ENCODE peak calls at places on chromosomes 3 and 15, in ten cellular contexts. X is naive thymus-derived CD4-positive, alpha-beta T cell; S is fibroblast of lung; G is SK-N-SH; V is esophagus muscularis mucosa; I is spleen; B is DND-41; U is CD4-positive, alpha-beta memory T cell; F is HCT116; W is IMR-90. H is an unnamed sample. For H3K4me1, the result is how much of the 10 kb centered on the place peaks cover.

GRCh38 chr3:138114988-138115971 is at the start of gene DZIP1L:
- DNase-seq in X (no peak), S (peak), G (peak), V (no peak), I (peak), B (no peak), U (peak), F (peak), W (peak), H (peak)

GRCh38 chr15:48796930-48797329 is 13.9 kb downstream of the CEP152 start:
- DNase-seq in X (no peak), S (peak), G (no peak), V (no peak), I (no peak), B (no peak), U (no peak), F (no peak), W (peak), H (no peak)

GRCh38 chr15:32877620-32878019 is 159.8 kb downstream of the GREM1 start:
- DNase-seq in X (no peak), S (peak), G (no peak), V (no peak), I (no peak), B (no peak), U (no peak), F (no peak), W (no peak), H (no peak)

GRCh38 chr15:99251436-99251821 is at the start of gene LRRC28:
- DNase-seq in X (no peak), S (no peak), G (no peak), V (no peak), I (no peak), B (no peak), U (no peak), F (no peak), W (no peak), H (no peak)

GRCh38 chr3:172148269-172148668 is 108.9 kb downstream of the FNDC3B start:
- DNase-seq in X (no peak), S (peak), G (no peak), V (no peak), I (no peak), B (no peak), U (no peak), F (no peak), W (peak), H (no peak)

GRCh38 chr3:131535596-131535995 is 32.8 kb upstream of the MRPL3 start:
- DNase-seq in X (no peak), S (peak), G (no peak), V (no peak), I (no peak), B (no peak), U (no peak), F (no peak), W (peak), H (no peak)

GRCh38 chr3:39098473-39099000 is 8.9 kb downstream of the GORASP1 start:
- DNase-seq in X (no peak), S (no peak), G (no peak), V (peak), I (no peak), B (no peak), U (no peak), F (no peak), W (no peak), H (no peak)

GRCh38 chr3:28033059-28033784 is 208.2 kb upstream of the CMC1 start:
- DNase-seq in X (no peak), S (no peak), G (no peak), V (no peak), I (no peak), B (peak), U (no peak), F (no peak), W (no peak), H (no peak)

GRCh38 chr3:71057526-71057894 is 526.0 kb downstream of the FOXP1 start:
- DNase-seq in X (no peak), S (no peak), G (no peak), V (peak), I (no peak), B (no peak), U (no peak), F (no peak), W (peak), H (no peak)

GRCh38 chr3:175057406-175057805 is 198.3 kb downstream of the NAALADL2 start:
- DNase-seq in X (no peak), S (no peak), G (no peak), V (no peak), I (no peak), B (no peak), U (no peak), F (no peak), W (no peak), H (no peak)

GRCh38 chr3:141051641-141052569 is 758 bp downstream of the SPSB4 start:
- DNase-seq in X (no peak), S (peak), G (peak), V (peak), I (no peak), B (peak), U (no peak), F (no peak), W (peak), H (no peak)

GRCh38 chr15:56918907-56919707 is 663 bp downstream of the TCF12 start:
- DNase-seq in X (peak), S (peak), G (peak), V (no peak), I (peak), B (peak), U (peak), F (no peak), W (peak), H (peak)

GRCh38 chr15:56915888-56916287 is 2.6 kb upstream of the TCF12 start:
- DNase-seq in X (no peak), S (no peak), G (no peak), V (no peak), I (no peak), B (no peak), U (no peak), F (no peak), W (no peak), H (no peak)

GRCh38 chr15:56917652-56918045 is 795 bp upstream of the TCF12 start:
- DNase-seq in X (peak), S (no peak), G (no peak), V (no peak), I (no peak), B (peak), U (no peak), F (no peak), W (no peak), H (no peak)

GRCh38 chr15:56918046-56918906 is at the start of gene TCF12:
- DNase-seq in X (peak), S (peak), G (peak), V (peak), I (peak), B (peak), U (peak), F (peak), W (peak), H (peak)

DNA sequence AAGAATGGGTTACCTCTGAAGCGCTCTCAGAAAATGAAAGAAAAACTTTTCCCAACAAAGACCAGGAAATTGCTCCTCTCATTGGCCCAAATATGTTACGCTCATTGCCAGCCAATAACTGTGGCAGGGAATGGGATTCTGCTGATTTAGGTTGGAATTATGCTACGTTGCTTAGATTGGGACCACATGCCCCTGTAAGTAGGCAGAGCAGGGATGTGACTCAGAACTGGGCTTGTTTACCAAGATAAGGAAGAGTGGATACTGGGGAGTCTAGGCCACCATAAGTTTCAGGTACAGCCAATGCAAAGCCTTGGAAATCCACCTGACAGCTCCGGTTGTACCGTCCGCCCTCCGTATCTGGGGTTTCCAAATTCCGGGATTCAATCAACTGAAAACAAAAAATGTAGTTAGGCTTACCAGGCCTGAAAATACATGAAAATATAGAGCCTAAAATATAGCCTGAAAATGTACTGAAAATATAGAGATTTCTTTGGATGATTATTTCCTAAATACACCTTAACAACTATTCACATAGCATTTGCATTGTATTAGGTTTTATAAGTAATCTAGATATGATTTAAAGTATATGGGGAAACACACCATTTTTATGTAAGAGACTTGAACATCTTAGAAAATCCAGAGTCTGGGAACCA is 1.5 kb upstream of the TCF12 start:
- DNase-seq in X (no peak), S (peak), G (no peak), V (no peak), I (no peak), B (no peak), U (no peak), F (no peak), W (no peak), H (no peak)
- H3K4me1 ChIP-seq in X (under half), S (under half), G (under half), V (under half), I (under half), B (under half), U (under half), F (under half), W (under half), H (under half)

DNA sequence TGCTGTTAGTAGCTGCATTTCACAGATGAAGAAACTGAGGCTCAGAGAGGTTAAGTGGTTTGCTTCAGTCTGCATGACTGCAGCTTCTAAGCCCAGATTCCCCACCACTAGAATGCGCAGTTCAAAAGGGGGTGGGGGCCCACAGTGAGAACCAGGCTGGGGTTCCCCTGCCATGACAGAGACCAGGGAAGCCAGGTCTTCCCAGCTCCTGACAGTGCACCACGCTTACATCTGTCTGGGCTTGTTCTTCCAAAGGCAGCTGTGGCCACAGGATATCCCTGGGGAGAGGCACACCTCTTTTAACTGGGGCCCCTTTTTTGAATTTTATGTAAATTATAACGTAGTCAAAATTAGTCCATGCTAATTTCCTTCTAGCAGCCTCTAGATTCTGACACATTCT is 5.3 kb downstream of the PLEKHO2 start:
- DNase-seq in X (no peak), S (no peak), G (no peak), V (no peak), I (no peak), B (no peak), U (no peak), F (no peak), W (no peak), H (no peak)
- H3K4me1 ChIP-seq in X (under half), S (under half), G (under half), V (half or more), I (half or more), B (under half), U (half or more), F (under half), W (under half), H (under half)

DNA sequence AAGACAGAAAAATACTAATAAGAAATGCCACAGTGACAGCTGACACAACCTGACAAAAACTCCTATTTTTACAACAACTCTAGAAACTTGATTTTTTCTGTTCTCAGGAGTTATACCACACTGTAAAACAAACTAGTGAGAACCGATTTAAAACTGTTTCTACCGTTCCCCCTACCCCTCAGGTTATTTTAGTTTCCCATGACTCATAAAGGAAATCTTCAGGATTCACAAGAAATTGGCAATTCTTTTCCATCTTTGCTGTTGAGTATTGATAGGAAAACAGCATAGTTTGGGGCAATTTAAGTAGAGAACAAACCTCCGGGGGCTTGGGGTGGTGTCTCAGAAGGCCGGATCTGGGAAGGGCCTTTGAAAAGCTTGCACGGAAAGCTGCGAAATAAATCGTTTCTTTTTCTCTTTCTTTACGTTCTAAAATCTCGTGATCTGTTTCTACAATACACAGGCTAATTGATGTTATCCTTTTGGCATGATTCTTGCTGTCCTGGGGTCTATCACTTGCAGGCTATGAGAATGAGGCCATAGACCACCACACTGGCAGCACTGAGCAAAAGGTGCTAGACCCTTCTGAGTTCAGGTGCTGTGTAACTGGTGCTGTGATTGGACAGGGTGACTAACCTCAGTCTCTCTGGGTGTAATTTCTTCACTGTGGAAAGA is 89.3 kb downstream of the LPP start:
- DNase-seq in X (no peak), S (no peak), G (no peak), V (no peak), I (no peak), B (no peak), U (no peak), F (no peak), W (peak), H (no peak)
- H3K4me1 ChIP-seq in X (under half), S (under half), G (under half), V (half or more), I (under half), B (under half), U (under half), F (under half), W (under half), H (under half)

GRCh38 chr15:31027948-31028586 is 36.6 kb upstream of the MTMR10 start:
- DNase-seq in X (no peak), S (no peak), G (peak), V (no peak), I (no peak), B (no peak), U (no peak), F (no peak), W (no peak), H (no peak)
- H3K4me1 ChIP-seq in X (under half), S (under half), G (under half), V (under half), I (under half), B (under half), U (under half), F (under half), W (under half), H (under half)

GRCh38 chr15:94086360-94086759 is 145.0 kb upstream of the MCTP2 start:
- DNase-seq in X (no peak), S (peak), G (no peak), V (no peak), I (no peak), B (no peak), U (no peak), F (no peak), W (peak), H (no peak)
- H3K4me1 ChIP-seq in X (under half), S (under half), G (under half), V (half or more), I (under half), B (under half), U (under half), F (under half), W (under half), H (under half)

DNA sequence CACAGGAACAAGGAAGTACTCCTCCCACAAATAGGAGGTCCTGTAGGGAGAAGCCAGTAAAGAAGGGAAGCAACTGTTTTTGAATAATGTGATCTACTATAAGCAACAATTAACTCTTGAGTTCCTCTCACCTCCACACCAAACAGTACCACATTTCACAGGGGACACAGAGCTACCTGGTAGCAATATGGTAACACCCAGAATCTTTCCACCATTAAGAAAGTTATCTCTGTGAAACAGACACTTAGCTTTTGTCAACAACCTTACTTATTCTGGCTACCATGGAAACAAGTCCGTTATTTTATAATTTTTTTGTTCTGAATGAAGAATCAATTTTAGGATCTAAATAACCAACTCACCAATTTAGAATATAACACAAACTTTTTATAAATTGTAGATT is 49.5 kb downstream of the TBL1XR1 start:
- DNase-seq in X (no peak), S (no peak), G (no peak), V (no peak), I (no peak), B (no peak), U (no peak), F (no peak), W (no peak), H (no peak)
- H3K4me1 ChIP-seq in X (under half), S (under half), G (under half), V (half or more), I (half or more), B (under half), U (half or more), F (under half), W (under half), H (under half)

H was measured in right lobe of liver.